ENCODE peak calls at places on chromosomes 12 and 14, in seven cellular contexts. F is amygdala; D is GM12892; O is kidney tubule cell; U is RPMI7951; L is sigmoid colon; H is activated T-helper 9 cell treated with anti-CD3 and anti-CD28 coated beads, Interleukin-2, amount 50 U/mL, for 16 hours. Q is an unnamed sample.

GRCh38 chr12:20572451-20572850 is 122.7 kb upstream of the SLCO1C1 start:
- DNase-seq in F (no peak), D (no peak), O (no peak), U (no peak), L (no peak), H (no peak), Q (no peak)

GRCh38 chr12:99383258-99383657 is 264.3 kb upstream of the GARIN6 start:
- DNase-seq in F (no peak), D (no peak), O (no peak), U (no peak), L (no peak), H (no peak), Q (no peak)

GRCh38 chr14:53493310-53493709 is 340.2 kb upstream of the DDHD1 start:
- DNase-seq in F (no peak), D (no peak), O (no peak), U (no peak), L (no peak), H (no peak), Q (peak)

GRCh38 chr14:95234426-95234825 is 77.1 kb upstream of the DICER1 start:
- DNase-seq in F (no peak), D (no peak), O (peak), U (no peak), L (no peak), H (no peak), Q (no peak)

GRCh38 chr12:124479680-124480468 is 87.5 kb downstream of the NCOR2 start:
- DNase-seq in F (no peak), D (no peak), O (no peak), U (no peak), L (no peak), H (no peak), Q (no peak)

GRCh38 chr14:31261523-31261858 is 53.9 kb upstream of the HECTD1 start:
- DNase-seq in F (no peak), D (no peak), O (no peak), U (no peak), L (no peak), H (no peak), Q (no peak)

GRCh38 chr14:68195126-68195525 is 375.5 kb downstream of the RAD51B start:
- DNase-seq in F (no peak), D (no peak), O (peak), U (no peak), L (no peak), H (no peak), Q (no peak)

GRCh38 chr14:95885866-95886265 is 9.2 kb downstream of the TUNAR start:
- DNase-seq in F (no peak), D (no peak), O (peak), U (peak), L (no peak), H (no peak), Q (no peak)

GRCh38 chr14:58367296-58367695 is 28.4 kb upstream of the TOMM20L start:
- DNase-seq in F (no peak), D (no peak), O (no peak), U (no peak), L (no peak), H (no peak), Q (no peak)

GRCh38 chr14:22472466-22472865 is 116.6 kb downstream of the DAD1 start:
- DNase-seq in F (no peak), D (no peak), O (no peak), U (no peak), L (no peak), H (no peak), Q (no peak)

GRCh38 chr12:52835271-52836041 is 1.3 kb upstream of the KRT79 start:
- DNase-seq in F (no peak), D (no peak), O (no peak), U (no peak), L (no peak), H (no peak), Q (no peak)

GRCh38 chr12:124730455-124730932 is 133.2 kb downstream of the SCARB1 start:
- DNase-seq in F (no peak), D (no peak), O (peak), U (peak), L (peak), H (no peak), Q (peak)

GRCh38 chr12:67766370-67766769 is 117.8 kb downstream of the DYRK2 start:
- DNase-seq in F (no peak), D (no peak), O (peak), U (peak), L (no peak), H (no peak), Q (peak)

GRCh38 chr14:23751591-23751990 is 115.4 kb downstream of the DHRS2 start:
- DNase-seq in F (no peak), D (no peak), O (peak), U (no peak), L (no peak), H (no peak), Q (peak)

GRCh38 chr12:28998662-28999120 is 150.4 kb upstream of the FAR2 start:
- DNase-seq in F (no peak), D (no peak), O (peak), U (peak), L (no peak), H (no peak), Q (peak)

GRCh38 chr12:115500872-115501271 is 776.6 kb downstream of the MED13L start:
- DNase-seq in F (no peak), D (no peak), O (no peak), U (no peak), L (no peak), H (no peak), Q (no peak)